ENCODE peak calls at places on chromosomes 6 and 20, in eight cellular contexts. P is astrocyte; F is activated CD8-positive, alpha-beta memory T cell treated with anti-CD3 and anti-CD28 coated beads for 4 hours; K is stimulated activated CD4-positive, alpha-beta T cell treated with anti-CD3 and anti-CD28 coated beads, Interleukin-1b, Interleukin-23, amount 100 ng/mL, for 24 hours; D is GM13977; N is stromal cell of bone marrow; Y is NCI-H1105; B is neural progenitor cell. G is an unnamed sample.

GRCh38 chr6:6878921-6879585 is 228.7 kb upstream of the RREB1 start:
- DNase-seq in K (no peak), B (no peak), P (peak), N (no peak), D (no peak), Y (no peak), F (no peak), G (no peak)

GRCh38 chr6:162056745-162057144 is 670.8 kb downstream of the PRKN start:
- DNase-seq in P (peak), K (no peak), F (no peak), D (no peak), N (no peak), Y (no peak), B (peak), G (no peak)

GRCh38 chr6:35601331-35602132 is 87.2 kb downstream of the FKBP5 start:
- DNase-seq in P (peak), Y (peak), N (peak), D (no peak), F (peak), K (peak), B (peak), G (no peak)

GRCh38 chr6:125810435-125810834 is 19.7 kb downstream of the NCOA7 start:
- DNase-seq in P (no peak), N (no peak), K (no peak), B (no peak), D (no peak), F (no peak), Y (peak), G (no peak)

GRCh38 chr20:3842332-3842930 is 4.2 kb upstream of the MAVS start:
- DNase-seq in F (no peak), N (no peak), Y (no peak), K (no peak), B (no peak), P (no peak), D (peak), G (no peak)

GRCh38 chr6:12336121-12336971 is 46.2 kb downstream of the EDN1 start:
- DNase-seq in P (no peak), D (peak), K (no peak), N (no peak), Y (no peak), B (peak), F (no peak), G (no peak)

GRCh38 chr20:62182469-62183425 is at the start of gene MTG2:
- DNase-seq in P (peak), B (peak), Y (peak), D (peak), F (peak), K (peak), N (peak), G (peak)

GRCh38 chr6:16056263-16056870 is 72.5 kb upstream of the MYLIP start:
- DNase-seq in K (no peak), Y (no peak), P (no peak), D (no peak), N (no peak), B (no peak), F (no peak), G (no peak)

GRCh38 chr6:31187780-31188194 is 17.3 kb upstream of the POU5F1 start:
- DNase-seq in B (no peak), N (no peak), P (no peak), F (no peak), K (no peak), D (no peak), Y (no peak), G (no peak)

GRCh38 chr20:51490635-51491034 is 51.9 kb downstream of the NFATC2 start:
- DNase-seq in Y (no peak), P (no peak), F (no peak), K (no peak), D (no peak), B (no peak), N (no peak), G (no peak)

GRCh38 chr6:167574431-167575097 is 249.7 kb downstream of the TTLL2 start:
- DNase-seq in F (no peak), K (no peak), Y (no peak), N (no peak), P (no peak), B (no peak), D (no peak), G (no peak)

GRCh38 chr6:7106752-7107577 is 796 bp upstream of the RREB1 start:
- DNase-seq in D (peak), N (no peak), P (no peak), K (peak), F (peak), Y (no peak), B (peak), G (peak)

GRCh38 chr6:33420493-33421343 is 853 bp downstream of the SYNGAP1 start:
- DNase-seq in F (no peak), K (no peak), D (no peak), N (no peak), B (no peak), P (no peak), Y (no peak), G (no peak)

GRCh38 chr20:52493177-52493711 is 301.7 kb upstream of the ZFP64 start:
- DNase-seq in K (no peak), Y (peak), F (no peak), N (peak), B (no peak), D (no peak), P (peak), G (no peak)

GRCh38 chr6:138493413-138493812 is 5.9 kb downstream of the NHSL1 start:
- DNase-seq in D (no peak), Y (peak), N (peak), K (no peak), P (peak), B (peak), F (no peak), G (no peak)

GRCh38 chr6:14458669-14459266 is 341.2 kb downstream of the CD83 start:
- DNase-seq in K (no peak), D (no peak), B (no peak), N (no peak), Y (no peak), F (no peak), P (peak), G (no peak)

GRCh38 chr6:89596056-89596455 is 42.5 kb downstream of the LYRM2 start:
- DNase-seq in F (no peak), K (no peak), B (no peak), P (no peak), D (peak), N (no peak), Y (no peak), G (no peak)